ENCODE peak calls at places on chromosomes 4 and X, in ten cellular contexts. One of them, this sample, is unnamed.

GRCh38 chr4:27711041-27711440 is 850.4 kb downstream of the STIM2 start:
- ATAC-seq in heart right ventricle: no peak
- ATAC-seq in pancreas: no peak
- ATAC-seq in HCT116: no peak
- ATAC-seq in sciatic nerve: no peak
- ATAC-seq in naive thymus-derived CD8-positive, alpha-beta T cell: no peak
- ATAC-seq in lower lobe of right lung: no peak
- ATAC-seq in upper lobe of left lung: no peak
- ATAC-seq in T-helper 17 cell: no peak
- ATAC-seq in activated B cell treated with CpG ODN at 0.5 μM for 24 hours: no peak
- ATAC-seq in this sample: no peak

GRCh38 chr4:7140692-7141069 is 51.7 kb upstream of the SORCS2 start:
- ATAC-seq in heart right ventricle: no peak
- ATAC-seq in pancreas: no peak
- ATAC-seq in HCT116: no peak
- ATAC-seq in sciatic nerve: no peak
- ATAC-seq in naive thymus-derived CD8-positive, alpha-beta T cell: no peak
- ATAC-seq in lower lobe of right lung: no peak
- ATAC-seq in upper lobe of left lung: no peak
- ATAC-seq in T-helper 17 cell: no peak
- ATAC-seq in activated B cell treated with CpG ODN at 0.5 μM for 24 hours: no peak
- ATAC-seq in this sample: no peak

GRCh38 chr4:112099701-112100289 is 45.5 kb upstream of the FAM241A start:
- ATAC-seq in heart right ventricle: peak
- ATAC-seq in pancreas: no peak
- ATAC-seq in HCT116: peak
- ATAC-seq in sciatic nerve: peak
- ATAC-seq in naive thymus-derived CD8-positive, alpha-beta T cell: peak
- ATAC-seq in lower lobe of right lung: peak
- ATAC-seq in upper lobe of left lung: no peak
- ATAC-seq in T-helper 17 cell: peak
- ATAC-seq in activated B cell treated with CpG ODN at 0.5 μM for 24 hours: peak
- ATAC-seq in this sample: peak

GRCh38 chrX:150989420-150989819 is 6.3 kb downstream of the HMGB3 start:
- ATAC-seq in heart right ventricle: no peak
- ATAC-seq in pancreas: no peak
- ATAC-seq in HCT116: no peak
- ATAC-seq in sciatic nerve: no peak
- ATAC-seq in naive thymus-derived CD8-positive, alpha-beta T cell: no peak
- ATAC-seq in lower lobe of right lung: no peak
- ATAC-seq in upper lobe of left lung: no peak
- ATAC-seq in T-helper 17 cell: no peak
- ATAC-seq in activated B cell treated with CpG ODN at 0.5 μM for 24 hours: no peak
- ATAC-seq in this sample: no peak

GRCh38 chr4:114780205-114780604 is 181.6 kb downstream of the UGT8 start:
- ATAC-seq in heart right ventricle: no peak
- ATAC-seq in pancreas: no peak
- ATAC-seq in HCT116: peak
- ATAC-seq in sciatic nerve: peak
- ATAC-seq in naive thymus-derived CD8-positive, alpha-beta T cell: no peak
- ATAC-seq in lower lobe of right lung: no peak
- ATAC-seq in upper lobe of left lung: no peak
- ATAC-seq in T-helper 17 cell: no peak
- ATAC-seq in activated B cell treated with CpG ODN at 0.5 μM for 24 hours: no peak
- ATAC-seq in this sample: peak

GRCh38 chr4:106369456-106370060 is 980 bp upstream of the GIMD1 start:
- ATAC-seq in heart right ventricle: no peak
- ATAC-seq in pancreas: no peak
- ATAC-seq in HCT116: peak
- ATAC-seq in sciatic nerve: peak
- ATAC-seq in naive thymus-derived CD8-positive, alpha-beta T cell: peak
- ATAC-seq in lower lobe of right lung: no peak
- ATAC-seq in upper lobe of left lung: no peak
- ATAC-seq in T-helper 17 cell: peak
- ATAC-seq in activated B cell treated with CpG ODN at 0.5 μM for 24 hours: no peak
- ATAC-seq in this sample: peak

GRCh38 chr4:40486534-40486933 is 143.1 kb downstream of the RBM47 start:
- ATAC-seq in heart right ventricle: no peak
- ATAC-seq in pancreas: no peak
- ATAC-seq in HCT116: no peak
- ATAC-seq in sciatic nerve: no peak
- ATAC-seq in naive thymus-derived CD8-positive, alpha-beta T cell: no peak
- ATAC-seq in lower lobe of right lung: peak
- ATAC-seq in upper lobe of left lung: no peak
- ATAC-seq in T-helper 17 cell: no peak
- ATAC-seq in activated B cell treated with CpG ODN at 0.5 μM for 24 hours: no peak
- ATAC-seq in this sample: no peak

GRCh38 chrX:101337776-101338271 is 10.7 kb downstream of the TIMM8A start:
- ATAC-seq in heart right ventricle: no peak
- ATAC-seq in pancreas: no peak
- ATAC-seq in HCT116: no peak
- ATAC-seq in sciatic nerve: no peak
- ATAC-seq in naive thymus-derived CD8-positive, alpha-beta T cell: no peak
- ATAC-seq in lower lobe of right lung: no peak
- ATAC-seq in upper lobe of left lung: no peak
- ATAC-seq in T-helper 17 cell: no peak
- ATAC-seq in activated B cell treated with CpG ODN at 0.5 μM for 24 hours: no peak
- ATAC-seq in this sample: no peak

GRCh38 chrX:68175569-68175968 is 257.7 kb downstream of the OPHN1 start:
- ATAC-seq in heart right ventricle: no peak
- ATAC-seq in pancreas: no peak
- ATAC-seq in HCT116: no peak
- ATAC-seq in sciatic nerve: peak
- ATAC-seq in naive thymus-derived CD8-positive, alpha-beta T cell: no peak
- ATAC-seq in lower lobe of right lung: no peak
- ATAC-seq in upper lobe of left lung: no peak
- ATAC-seq in T-helper 17 cell: no peak
- ATAC-seq in activated B cell treated with CpG ODN at 0.5 μM for 24 hours: no peak
- ATAC-seq in this sample: no peak

GRCh38 chr4:173494013-173494970 is 35.7 kb downstream of the HAND2 start:
- ATAC-seq in heart right ventricle: peak
- ATAC-seq in pancreas: peak
- ATAC-seq in HCT116: peak
- ATAC-seq in sciatic nerve: peak
- ATAC-seq in naive thymus-derived CD8-positive, alpha-beta T cell: peak
- ATAC-seq in lower lobe of right lung: peak
- ATAC-seq in upper lobe of left lung: peak
- ATAC-seq in T-helper 17 cell: peak
- ATAC-seq in activated B cell treated with CpG ODN at 0.5 μM for 24 hours: peak
- ATAC-seq in this sample: peak

GRCh38 chrX:21972721-21973120 is 32.2 kb downstream of the SMS start:
- ATAC-seq in heart right ventricle: no peak
- ATAC-seq in pancreas: no peak
- ATAC-seq in HCT116: peak
- ATAC-seq in sciatic nerve: no peak
- ATAC-seq in naive thymus-derived CD8-positive, alpha-beta T cell: peak
- ATAC-seq in lower lobe of right lung: no peak
- ATAC-seq in upper lobe of left lung: no peak
- ATAC-seq in T-helper 17 cell: peak
- ATAC-seq in activated B cell treated with CpG ODN at 0.5 μM for 24 hours: peak
- ATAC-seq in this sample: peak

GRCh38 chr4:33381806-33382205 is 2661.6 kb downstream of the PCDH7 start:
- ATAC-seq in heart right ventricle: no peak
- ATAC-seq in pancreas: no peak
- ATAC-seq in HCT116: no peak
- ATAC-seq in sciatic nerve: no peak
- ATAC-seq in naive thymus-derived CD8-positive, alpha-beta T cell: no peak
- ATAC-seq in lower lobe of right lung: peak
- ATAC-seq in upper lobe of left lung: no peak
- ATAC-seq in T-helper 17 cell: no peak
- ATAC-seq in activated B cell treated with CpG ODN at 0.5 μM for 24 hours: no peak
- ATAC-seq in this sample: no peak